ENCODE peak calls at places on chromosome 15, in five cellular contexts. J is progenitor cell of endocrine pancreas, B is heart right ventricle, H is brain microvascular endothelial cell, O is fibroblast of lung. D is an unnamed sample.

GRCh38 chr15:75596703-75597345 is 17.7 kb upstream of the PTPN9 start:
- DNase-seq in J (no peak), B (no peak), H (no peak), O (no peak), D (no peak)

GRCh38 chr15:49225572-49226281 is 55.7 kb downstream of the GALK2 start:
- DNase-seq in J (no peak), B (no peak), H (peak; percentile 43), O (peak; percentile 54), D (peak; percentile 88)

GRCh38 chr15:49045691-49046112 is 544 bp downstream of the SECISBP2L start:
- DNase-seq in J (no peak), B (peak; percentile 21), H (peak; percentile 11), O (peak; percentile 40), D (peak; percentile 74)

GRCh38 chr15:29671308-29671981 is 150.8 kb downstream of the TJP1 start:
- DNase-seq in J (no peak), B (no peak), H (peak; percentile 52), O (peak; percentile 22), D (no peak)

GRCh38 chr15:101479851-101480612 is 9.5 kb downstream of the PCSK6 start:
- DNase-seq in J (no peak), B (no peak), H (no peak), O (no peak), D (no peak)

GRCh38 chr15:69976366-69976994 is 121.2 kb downstream of the TLE3 start:
- DNase-seq in J (peak; percentile 55), B (peak; percentile 41), H (peak; percentile 28), O (peak; percentile 53), D (peak; percentile 87)

GRCh38 chr15:31037731-31038477 is 46.5 kb upstream of the MTMR10 start:
- DNase-seq in J (no peak), B (no peak), H (no peak), O (no peak), D (no peak)

GRCh38 chr15:91970142-91970541 is 116.6 kb downstream of the SLCO3A1 start:
- DNase-seq in J (no peak), B (peak; percentile 68), H (no peak), O (peak; percentile 88), D (no peak)

DNA sequence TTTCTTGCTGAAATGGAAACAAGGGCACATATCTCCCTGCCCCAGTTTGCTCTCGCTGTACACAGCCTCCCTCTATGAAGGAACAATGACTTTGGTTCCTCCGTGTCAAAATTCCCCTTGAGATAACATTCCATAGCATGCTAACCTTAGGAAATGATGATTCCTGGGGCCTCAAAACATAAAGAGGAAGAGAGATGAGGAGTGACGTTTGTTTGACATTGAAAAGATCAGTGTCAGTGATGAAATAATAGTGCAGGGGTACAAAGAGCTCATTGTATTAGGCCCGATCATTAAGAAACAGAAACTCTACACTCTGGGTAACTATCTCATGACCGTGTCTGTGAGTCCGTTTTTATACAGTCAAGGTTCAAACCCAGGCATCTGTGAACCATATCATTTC is 55.2 kb downstream of the ARNT2 start:
- DNase-seq in J (no peak), B (no peak), H (no peak), O (no peak), D (no peak)
- TF ChIP-seq CTCF in J (no peak), B (no peak), H (no peak), O (no peak), D (no peak)

GRCh38 chr15:82788496-82788895 is 17.4 kb downstream of the FSD2 start:
- DNase-seq in J (no peak), B (no peak), H (no peak), O (no peak), D (no peak)
- TF ChIP-seq CTCF in J (no peak), B (no peak), H (no peak), O (no peak), D (no peak)

GRCh38 chr15:52349062-52349700 is 53.6 kb upstream of the MYO5C start:
- DNase-seq in J (no peak), B (no peak), H (peak; percentile 47), O (no peak), D (no peak)
- TF ChIP-seq CTCF in J (no peak), B (no peak), H (no peak), O (no peak), D (peak; percentile 24)

GRCh38 chr15:62592920-62593319 is 427.8 kb upstream of the C2CD4B start:
- DNase-seq in J (no peak), B (no peak), H (no peak), O (no peak), D (no peak)

GRCh38 chr15:62594017-62594416 is 428.9 kb upstream of the C2CD4B start:
- DNase-seq in J (no peak), B (no peak), H (no peak), O (no peak), D (no peak)

GRCh38 chr15:62591842-62592838 is 427.1 kb upstream of the C2CD4B start:
- DNase-seq in J (no peak), B (no peak), H (peak; percentile 22), O (no peak), D (no peak)

GRCh38 chr15:62584301-62585235 is 419.5 kb upstream of the C2CD4B start:
- DNase-seq in J (no peak), B (no peak), H (no peak), O (no peak), D (peak; percentile 51)

DNA sequence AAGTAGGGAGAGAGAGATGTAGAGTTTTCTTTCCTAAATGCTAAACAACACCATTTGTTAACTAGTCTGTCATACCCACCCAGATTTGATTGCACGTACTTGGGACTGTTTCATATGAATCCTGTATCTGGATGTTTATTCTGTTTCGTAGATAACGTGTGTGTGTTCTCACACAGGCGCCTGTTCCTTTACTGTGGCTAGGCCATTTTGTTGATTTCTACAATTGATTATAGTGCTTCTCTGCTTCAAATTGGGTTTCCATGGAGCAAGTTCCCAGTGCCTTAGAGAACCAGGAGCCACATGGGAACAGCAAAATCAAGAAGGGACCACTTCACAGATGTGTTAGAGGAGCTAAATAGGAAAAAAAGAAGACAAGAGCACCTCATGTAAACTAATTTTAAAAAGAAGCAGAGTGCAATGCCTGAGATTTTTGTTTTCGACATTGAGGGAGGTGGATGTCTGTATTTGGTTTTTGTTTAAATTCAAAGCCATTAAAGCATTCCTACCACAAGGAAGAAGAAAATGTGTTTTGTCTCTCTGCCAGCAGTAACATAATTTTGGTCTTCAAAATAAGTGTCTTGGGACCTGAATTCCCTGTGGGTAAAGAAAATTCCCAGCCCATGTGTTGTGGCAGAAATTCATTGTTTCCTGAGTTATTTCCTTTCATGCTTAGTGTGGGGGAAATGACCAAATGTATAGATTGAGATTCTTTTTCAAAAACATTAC is 424.0 kb upstream of the C2CD4B start:
- DNase-seq in J (no peak), B (no peak), H (no peak), O (peak; percentile 26), D (no peak)
- TF ChIP-seq CTCF in J (no peak), B (no peak), H (no peak), O (no peak), D (no peak)

DNA sequence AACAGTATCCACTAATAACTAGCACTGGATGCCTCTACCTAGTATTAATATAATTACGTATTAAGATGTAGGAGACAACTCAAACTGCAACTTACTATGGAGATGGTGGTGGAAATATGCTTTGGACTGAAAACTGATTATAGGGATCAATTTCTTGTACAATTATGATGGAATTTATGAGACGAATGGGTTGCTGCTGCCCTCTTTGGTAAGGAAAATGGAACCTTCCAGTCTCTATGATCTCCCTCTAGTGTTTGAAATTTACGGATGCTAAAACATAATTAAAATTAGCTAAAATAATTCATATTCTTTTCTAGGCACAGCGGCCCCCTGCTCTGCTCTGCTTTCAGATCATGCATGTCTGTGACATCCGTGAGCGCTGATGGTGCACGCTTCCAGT is 132.3 kb downstream of the NR2F2 start:
- DNase-seq in J (no peak), B (no peak), H (no peak), O (peak; percentile 14), D (no peak)
- TF ChIP-seq CTCF in J (no peak), B (peak; percentile 34), H (peak; percentile 33), O (peak; percentile 31), D (peak; percentile 3)

GRCh38 chr15:72272997-72273352 is 621 bp upstream of the PARP6 start:
- DNase-seq in J (no peak), B (no peak), H (no peak), O (no peak), D (no peak)
- TF ChIP-seq CTCF in J (peak; percentile 5), B (peak; percentile 34), H (no peak), O (no peak), D (no peak)

GRCh38 chr15:93180656-93181055 is 91.6 kb upstream of the RGMA start:
- DNase-seq in J (no peak), B (no peak), H (no peak), O (no peak), D (peak; percentile 70)

GRCh38 chr15:93179072-93179471 is 90.1 kb upstream of the RGMA start:
- DNase-seq in J (no peak), B (peak; percentile 34), H (no peak), O (no peak), D (no peak)

GRCh38 chr15:93180128-93180527 is 91.1 kb upstream of the RGMA start:
- DNase-seq in J (no peak), B (no peak), H (no peak), O (no peak), D (no peak)

GRCh38 chr15:93179704-93180103 is 90.7 kb upstream of the RGMA start:
- DNase-seq in J (no peak), B (no peak), H (no peak), O (no peak), D (peak; percentile 59)

GRCh38 chr15:93178371-93178770 is 89.4 kb upstream of the RGMA start:
- DNase-seq in J (no peak), B (no peak), H (no peak), O (no peak), D (no peak)
- TF ChIP-seq CTCF in J (no peak), B (no peak), H (no peak), O (no peak), D (peak; percentile 33)

GRCh38 chr15:36210426-36210825 is 369.0 kb upstream of the CDIN1 start:
- DNase-seq in J (no peak), B (no peak), H (no peak), O (no peak), D (no peak)

DNA sequence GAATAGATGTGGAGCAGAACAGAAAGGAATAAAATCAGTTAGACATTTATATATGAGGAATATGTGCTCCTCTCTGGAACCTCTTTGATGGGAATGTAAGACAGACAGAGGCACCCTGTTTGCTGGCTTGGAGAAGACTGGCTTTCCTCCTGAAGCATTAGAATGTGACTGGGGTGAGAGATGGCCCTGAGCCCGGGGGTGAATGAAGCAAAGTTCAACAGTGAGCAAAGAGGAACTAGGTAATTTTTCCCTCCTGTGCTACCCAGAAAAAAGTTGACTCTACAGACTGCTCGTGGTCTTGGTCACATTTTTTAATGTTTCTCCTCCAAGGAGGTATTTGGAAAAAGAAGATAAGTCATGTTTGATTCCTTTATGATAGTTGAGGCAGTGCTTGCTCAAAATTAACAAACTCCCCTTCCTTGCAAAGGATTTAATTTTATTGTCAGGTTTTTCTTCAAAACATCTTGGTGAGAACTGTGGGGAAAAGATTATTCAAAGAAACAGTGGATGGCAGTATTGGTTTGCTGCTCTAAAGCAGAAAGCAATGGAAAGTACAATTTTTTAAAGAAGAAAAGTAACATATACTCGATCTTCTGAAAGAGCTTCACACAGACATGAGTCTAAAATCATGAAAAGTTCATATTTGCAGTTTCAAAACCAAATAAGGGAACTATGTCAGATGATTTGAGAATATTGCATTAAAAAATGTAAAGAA is 370.4 kb upstream of the CDIN1 start:
- DNase-seq in J (no peak), B (no peak), H (no peak), O (peak; percentile 47), D (no peak)
- TF ChIP-seq CTCF in J (no peak), B (peak; percentile 19), H (no peak), O (peak; percentile 29), D (no peak)

D was measured in GM23338.